ENCODE peak calls at places on chromosomes 13 and 19, in five cellular contexts. S is HepG2, R is K562, Y is H1, B is WTC11. E is an unnamed sample.

GRCh38 chr19:3025516-3025890 is 3.6 kb downstream of the TLE2 start:
- DNase-seq in B (no peak), R (no peak), Y (no peak), S (no peak), E (no peak)

GRCh38 chr19:28027116-28027515 is 1185.8 kb downstream of the UQCRFS1 start:
- DNase-seq in B (no peak), S (no peak), R (no peak), Y (no peak), E (no peak)

GRCh38 chr19:725461-726089 is 16.8 kb downstream of the PALM start:
- DNase-seq in B (no peak), Y (no peak), R (no peak), S (no peak), E (no peak)

GRCh38 chr19:39846176-39846677 is at the start of gene FBL:
- DNase-seq in S (peak), B (peak), Y (peak), R (peak), E (peak)

GRCh38 chr13:36555151-36555986 is 118.5 kb upstream of the SERTM1 start:
- DNase-seq in S (no peak), Y (no peak), R (no peak), B (no peak), E (peak)

GRCh38 chr19:53165691-53166091 is 6.8 kb upstream of the ZNF347 start:
- DNase-seq in R (no peak), B (no peak), S (no peak), Y (no peak), E (no peak)

GRCh38 chr19:19606021-19606420 is 12.5 kb downstream of the PBX4 start:
- DNase-seq in B (no peak), S (no peak), R (no peak), Y (no peak), E (no peak)

GRCh38 chr19:46716013-46716671 is 772 bp downstream of the PRKD2 start:
- DNase-seq in R (peak), B (peak), S (no peak), Y (no peak), E (no peak)

GRCh38 chr13:94323746-94324408 is 155.6 kb downstream of the DCT start:
- DNase-seq in R (no peak), S (no peak), Y (no peak), B (no peak), E (no peak)

GRCh38 chr19:45568732-45569131 is 15.9 kb downstream of the OPA3 start:
- DNase-seq in R (no peak), S (no peak), Y (no peak), B (no peak), E (no peak)

GRCh38 chr19:18776736-18777135 is 14.4 kb downstream of the COMP start:
- DNase-seq in S (no peak), Y (no peak), R (no peak), B (no peak), E (no peak)

GRCh38 chr19:51377422-51377821 is 5.0 kb upstream of the NKG7 start:
- DNase-seq in R (no peak), B (no peak), Y (no peak), S (no peak), E (no peak)

GRCh38 chr13:22505489-22505888 is 675.3 kb upstream of the SGCG start:
- DNase-seq in R (no peak), S (no peak), Y (no peak), B (no peak), E (no peak)

GRCh38 chr19:10155834-10156233 is 36.1 kb upstream of the EIF3G start:
- DNase-seq in Y (no peak), S (no peak), B (no peak), R (no peak), E (no peak)

GRCh38 chr19:343941-344624 is 513 bp downstream of the MIER2 start:
- DNase-seq in Y (no peak), R (peak), S (no peak), B (peak), E (no peak)

GRCh38 chr19:1518471-1518870 is 5.4 kb upstream of the PLK5 start:
- DNase-seq in Y (no peak), R (no peak), B (no peak), S (no peak), E (no peak)

GRCh38 chr13:39310961-39311360 is 272.7 kb downstream of the NHLRC3 start:
- DNase-seq in Y (no peak), S (no peak), B (no peak), R (no peak), E (no peak)

GRCh38 chr13:95121516-95121915 is 179.7 kb downstream of the ABCC4 start:
- DNase-seq in Y (no peak), R (no peak), B (no peak), S (no peak), E (no peak)

GRCh38 chr13:110233181-110233641 is 73.7 kb downstream of the COL4A1 start:
- DNase-seq in R (no peak), B (no peak), Y (no peak), S (no peak), E (no peak)

GRCh38 chr13:44768233-44768632 is 192.1 kb upstream of the TSC22D1 start:
- DNase-seq in R (no peak), B (no peak), S (no peak), Y (no peak), E (peak)

GRCh38 chr13:78862460-78862859 is 203.5 kb upstream of the OBI1 start:
- DNase-seq in R (no peak), B (no peak), Y (no peak), S (no peak), E (no peak)

GRCh38 chr19:44748426-44749254 is at the start of gene BCL3:
- DNase-seq in B (no peak), Y (no peak), S (no peak), R (peak), E (no peak)

DNA sequence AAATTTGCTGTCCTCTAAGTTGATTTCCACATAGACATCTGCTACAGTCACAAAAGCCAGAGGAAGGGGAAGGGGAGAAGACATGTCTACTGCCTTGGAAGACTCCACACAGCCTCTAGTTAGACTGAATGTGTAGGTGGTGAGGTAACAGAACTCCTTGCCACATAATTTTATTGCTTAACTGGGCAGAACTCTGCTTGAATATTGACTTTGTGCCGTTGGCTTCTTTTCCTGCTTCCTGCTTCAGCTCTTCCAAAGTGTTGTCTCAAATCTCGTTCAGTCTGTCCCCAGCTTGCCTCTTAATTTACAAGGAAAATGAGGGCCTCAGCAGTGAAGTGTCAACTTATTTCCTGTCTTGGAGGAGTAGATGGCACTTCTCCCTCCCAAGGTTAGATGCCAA is 37.1 kb downstream of the ESD start:
- DNase-seq in Y (no peak), R (no peak), S (no peak), B (no peak), E (no peak)
- TF ChIP-seq ATF2 in Y (no peak), R (no peak), S (no peak), B (no peak), E (no peak)

DNA sequence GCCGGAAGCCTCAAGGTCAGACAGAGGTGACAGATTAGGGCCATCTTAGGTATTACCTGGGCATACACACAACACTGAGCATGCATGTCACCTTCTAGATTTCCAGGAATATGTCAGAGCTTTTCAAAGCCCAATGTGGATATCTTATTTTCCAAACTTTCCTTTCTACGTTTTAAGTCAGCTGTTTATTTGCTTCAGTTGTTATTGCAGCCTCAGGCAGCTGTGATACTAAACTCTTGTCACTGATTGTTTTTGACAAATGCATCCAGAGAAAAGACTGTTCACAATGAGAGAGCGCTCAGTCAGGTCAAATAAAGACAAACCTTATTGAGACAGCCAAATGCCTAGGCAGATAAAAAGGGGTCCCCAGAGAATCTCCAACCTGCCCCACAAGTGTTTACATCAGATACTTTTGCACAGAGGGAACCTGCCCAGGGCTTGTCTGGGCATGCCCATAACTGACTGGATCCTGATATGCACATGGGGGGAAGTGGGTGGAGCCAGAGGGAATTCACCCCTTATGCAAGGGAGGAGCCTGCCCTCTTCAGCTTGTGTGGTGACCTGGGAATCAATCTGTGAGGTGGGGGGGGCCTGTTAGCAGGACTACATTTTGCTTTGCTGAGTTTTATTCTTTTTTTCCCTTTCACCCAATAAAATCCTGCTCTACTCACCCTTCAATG is 28.5 kb downstream of the MED4 start:
- DNase-seq in Y (no peak), R (no peak), S (peak), B (no peak), E (peak)
- TF ChIP-seq ATF2 in Y (no peak), R (no peak), S (no peak), B (no peak), E (no peak)

DNA sequence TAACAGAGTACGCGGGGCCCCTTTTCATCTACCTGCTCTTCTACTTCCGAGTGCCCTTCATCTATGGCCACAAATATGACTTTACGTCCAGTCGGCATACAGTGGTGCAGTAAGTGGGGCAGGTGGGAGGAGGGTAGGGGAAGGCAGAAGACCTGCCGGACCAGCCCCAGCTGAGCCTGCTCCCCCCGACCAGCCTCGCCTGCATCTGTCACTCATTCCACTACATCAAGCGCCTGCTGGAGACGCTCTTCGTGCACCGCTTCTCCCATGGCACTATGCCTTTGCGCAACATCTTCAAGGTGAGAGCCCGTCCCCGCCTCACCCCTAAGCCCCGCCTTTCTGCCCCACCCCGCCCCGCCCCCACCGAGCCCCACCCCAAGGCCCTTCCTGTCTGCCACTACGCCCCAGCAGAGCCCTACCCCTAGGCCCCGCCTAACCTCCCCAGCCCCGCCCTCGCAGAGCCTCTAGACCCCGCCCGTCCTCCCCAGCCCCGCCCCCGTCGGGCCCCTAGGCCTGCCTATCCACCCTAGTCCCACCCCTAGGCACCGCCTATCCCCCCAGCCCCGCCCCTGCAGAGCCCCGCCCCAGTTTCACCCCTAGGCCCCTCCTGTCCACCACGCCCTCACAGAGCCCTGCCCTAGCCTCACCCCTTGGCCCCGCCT is 7.7 kb downstream of the NDUFB7 start:
- DNase-seq in R (peak), B (peak), S (no peak), Y (peak), E (no peak)
- TF ChIP-seq ATF2 in R (no peak), B (no peak), S (no peak), Y (no peak), E (no peak)

GRCh38 chr13:92994056-92994455 is 232.6 kb upstream of the GPC6 start:
- DNase-seq in Y (no peak), R (no peak), B (no peak), S (no peak), E (no peak)
- TF ChIP-seq ATF2 in Y (no peak), R (no peak), B (no peak), S (no peak), E (no peak)

GRCh38 chr13:112653821-112654220 is 36.0 kb upstream of the ATP11A start:
- DNase-seq in B (no peak), R (no peak), Y (no peak), S (no peak), E (no peak)

GRCh38 chr13:112661291-112661690 is 28.5 kb upstream of the ATP11A start:
- DNase-seq in S (no peak), R (no peak), Y (no peak), B (no peak), E (no peak)

GRCh38 chr13:112655898-112656297 is 33.9 kb upstream of the ATP11A start:
- DNase-seq in Y (no peak), B (no peak), R (no peak), S (no peak), E (no peak)

GRCh38 chr13:112658807-112659206 is 31.0 kb upstream of the ATP11A start:
- DNase-seq in S (no peak), B (no peak), R (no peak), Y (no peak), E (no peak)

DNA sequence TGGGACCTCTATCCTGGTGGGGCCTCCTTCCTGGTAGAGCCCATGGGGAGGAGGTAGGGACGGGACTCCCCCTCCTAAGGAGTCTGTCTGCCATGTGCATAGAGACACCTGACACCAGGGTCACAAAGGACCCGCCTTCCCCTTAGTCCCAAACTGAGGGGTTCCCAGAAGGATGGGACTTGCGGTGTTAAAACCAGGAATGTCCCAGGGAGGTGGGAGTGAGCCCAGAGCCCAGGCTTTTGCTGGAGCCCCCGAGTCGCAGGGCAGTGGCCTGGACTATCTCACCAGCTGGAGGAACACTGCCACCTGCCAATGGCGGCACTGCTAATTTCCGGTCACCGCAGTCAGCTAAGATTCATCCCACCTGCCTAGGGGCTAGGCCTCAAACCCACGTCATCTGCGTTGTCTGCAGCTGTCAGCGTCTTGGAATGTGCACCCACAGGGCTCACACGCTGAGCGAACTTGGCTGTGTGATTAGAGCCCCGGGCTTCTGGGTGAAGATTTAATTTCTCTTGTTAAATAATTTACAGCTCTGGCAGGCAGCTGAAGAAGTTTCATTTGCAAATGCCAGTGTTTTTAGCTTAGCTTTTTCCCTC is 31.9 kb upstream of the ATP11A start:
- DNase-seq in Y (no peak), R (no peak), B (no peak), S (no peak), E (no peak)
- TF ChIP-seq ATF2 in Y (no peak), R (no peak), B (no peak), S (no peak), E (no peak)

GRCh38 chr19:12198136-12198535 is 35.2 kb downstream of the ZNF136 start:
- DNase-seq in B (no peak), Y (no peak), S (no peak), R (no peak), E (no peak)

GRCh38 chr19:12195501-12195860 is 32.6 kb downstream of the ZNF136 start:
- DNase-seq in B (peak), R (no peak), Y (no peak), S (no peak), E (no peak)

GRCh38 chr19:12200020-12200419 is 37.1 kb downstream of the ZNF136 start:
- DNase-seq in R (no peak), B (no peak), Y (no peak), S (no peak), E (no peak)

DNA sequence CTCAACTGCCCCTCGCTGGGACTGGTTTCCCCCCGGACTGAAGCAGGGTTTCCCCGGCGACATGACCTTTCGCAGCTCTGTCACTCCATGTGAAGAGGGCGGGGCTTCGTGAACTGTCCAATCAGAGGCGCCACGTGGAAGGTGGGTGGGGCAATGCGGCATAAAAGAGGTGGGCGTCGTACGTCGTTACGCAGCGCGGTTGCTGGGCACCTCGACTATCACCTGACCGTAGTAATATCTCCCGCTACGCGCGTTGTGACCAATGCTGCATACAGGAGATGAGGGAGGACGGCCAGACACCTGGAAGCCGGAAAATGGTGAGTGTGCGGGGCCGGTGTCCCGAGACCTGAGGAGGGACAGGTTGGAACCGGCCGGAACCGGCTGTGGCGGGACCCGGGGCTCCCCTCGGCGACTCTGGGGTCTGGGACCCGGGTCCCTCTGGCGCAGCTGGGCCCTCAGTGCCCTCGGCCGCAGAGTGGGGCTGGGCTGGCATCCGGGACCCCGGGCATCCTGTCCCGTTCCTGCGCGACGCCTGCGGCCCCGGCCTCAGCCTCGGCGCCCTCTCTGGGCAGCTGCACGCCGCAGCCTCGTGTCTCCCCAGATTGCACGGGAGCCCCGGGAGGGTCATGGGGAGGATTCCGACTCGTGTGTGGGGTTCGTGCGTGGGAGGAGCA is 32.1 kb downstream of the ZNF136 start:
- DNase-seq in Y (no peak), B (peak), R (no peak), S (no peak), E (no peak)
- TF ChIP-seq ATF2 in Y (no peak), B (no peak), R (no peak), S (no peak), E (no peak)

E was measured in GM12878.